ENCODE peak calls at places on chromosome 4, in nine cellular contexts. V, B, C, H, X, F, R, W and O are unnamed samples.

GRCh38 chr4:94757192-94758140 is at the start of gene BMPR1B:
- DNase-seq in V (peak; percentile 75), B (no peak), C (no peak), H (no peak), X (peak; percentile 60), F (no peak), R (peak; percentile 66), W (no peak), O (peak; percentile 29)

GRCh38 chr4:7672601-7673000 is 237.9 kb upstream of the PSAPL1 start:
- DNase-seq in V (no peak), B (no peak), C (no peak), H (no peak), X (no peak), F (no peak), R (no peak), W (no peak), O (no peak)

GRCh38 chr4:42281324-42282020 is 115.8 kb upstream of the SHISA3 start:
- DNase-seq in V (no peak), B (no peak), C (no peak), H (no peak), X (no peak), F (no peak), R (peak; percentile 4), W (no peak), O (no peak)

GRCh38 chr4:172666711-172667368 is 501.8 kb upstream of the GALNT7 start:
- DNase-seq in V (no peak), B (no peak), C (no peak), H (no peak), X (peak; percentile 57), F (no peak), R (no peak), W (no peak), O (no peak)

GRCh38 chr4:1265351-1265750 is 16.4 kb upstream of the CTBP1 start:
- DNase-seq in V (no peak), B (no peak), C (no peak), H (no peak), X (no peak), F (no peak), R (no peak), W (no peak), O (no peak)

GRCh38 chr4:52925531-52925968 is 63.4 kb downstream of the RASL11B start:
- DNase-seq in V (no peak), B (no peak), C (no peak), H (peak; percentile 2), X (peak; percentile 36), F (no peak), R (peak; percentile 48), W (no peak), O (no peak)

GRCh38 chr4:54226399-54227260 is 2.5 kb upstream of the PDGFRA start:
- DNase-seq in V (no peak), B (peak; percentile 32), C (peak; percentile 70), H (no peak), X (peak; percentile 66), F (peak; percentile 74), R (peak; percentile 90), W (no peak), O (peak; percentile 28)

GRCh38 chr4:113332701-113333100 is 283.2 kb downstream of the ANK2 start:
- DNase-seq in V (no peak), B (no peak), C (no peak), H (no peak), X (no peak), F (no peak), R (no peak), W (no peak), O (no peak)

GRCh38 chr4:124710253-124710849 is 2.2 kb downstream of the ANKRD50 start:
- DNase-seq in V (no peak), B (no peak), C (no peak), H (no peak), X (no peak), F (no peak), R (no peak), W (no peak), O (no peak)

GRCh38 chr4:1082215-1083182 is 30.9 kb downstream of the RNF212 start:
- DNase-seq in V (peak; percentile 97), B (peak; percentile 48), C (peak; percentile 34), H (peak; percentile 89), X (no peak), F (peak; percentile 88), R (peak; percentile 82), W (no peak), O (peak; percentile 39)

GRCh38 chr4:136687118-136687517 is 845.2 kb downstream of the PCDH18 start:
- DNase-seq in V (no peak), B (no peak), C (no peak), H (no peak), X (peak; percentile 52), F (no peak), R (no peak), W (no peak), O (no peak)

GRCh38 chr4:37990731-37991130 is 30.5 kb downstream of the PTTG2 start:
- DNase-seq in V (no peak), B (no peak), C (no peak), H (no peak), X (no peak), F (no peak), R (no peak), W (no peak), O (no peak)

GRCh38 chr4:99459546-99460042 is 24.5 kb upstream of the ADH7 start:
- DNase-seq in V (no peak), B (no peak), C (no peak), H (no peak), X (no peak), F (no peak), R (no peak), W (no peak), O (no peak)

GRCh38 chr4:71184195-71184781 is 154.5 kb upstream of the SLC4A4 start:
- DNase-seq in V (peak; percentile 58), B (peak; percentile 68), C (no peak), H (peak; percentile 12), X (peak; percentile 84), F (no peak), R (peak; percentile 63), W (peak; percentile 20), O (peak; percentile 55)

GRCh38 chr4:71333960-71334951 is 4.6 kb upstream of the SLC4A4 start:
- DNase-seq in V (no peak), B (no peak), C (no peak), H (no peak), X (no peak), F (no peak), R (peak; percentile 19), W (no peak), O (no peak)

GRCh38 chr4:56241500-56241899 is 145.8 kb downstream of the AASDH start:
- DNase-seq in V (no peak), B (peak; percentile 19), C (no peak), H (no peak), X (no peak), F (no peak), R (no peak), W (no peak), O (no peak)

GRCh38 chr4:25477251-25477650 is 100.2 kb downstream of the ANAPC4 start:
- DNase-seq in V (no peak), B (no peak), C (no peak), H (no peak), X (no peak), F (no peak), R (peak; percentile 73), W (no peak), O (no peak)

GRCh38 chr4:1022739-1023066 is 11.3 kb downstream of the FGFRL1 start:
- DNase-seq in V (no peak), B (peak; percentile 62), C (no peak), H (no peak), X (no peak), F (no peak), R (no peak), W (no peak), O (no peak)

GRCh38 chr4:40308528-40309122 is 26.5 kb upstream of the CHRNA9 start:
- DNase-seq in V (no peak), B (no peak), C (no peak), H (no peak), X (peak; percentile 75), F (no peak), R (no peak), W (no peak), O (no peak)

GRCh38 chr4:3412257-3413020 is 29.3 kb upstream of the HGFAC start:
- DNase-seq in V (no peak), B (no peak), C (no peak), H (no peak), X (no peak), F (peak; percentile 47), R (no peak), W (no peak), O (no peak)

GRCh38 chr4:157838366-157838765 is 334.5 kb downstream of the GASK1B start:
- DNase-seq in V (no peak), B (no peak), C (no peak), H (no peak), X (no peak), F (no peak), R (peak; percentile 0), W (no peak), O (no peak)

GRCh38 chr4:185344743-185345538 is 50.8 kb downstream of the LRP2BP start:
- DNase-seq in V (no peak), B (no peak), C (no peak), H (no peak), X (no peak), F (no peak), R (no peak), W (no peak), O (no peak)

GRCh38 chr4:35503435-35503834 is 740.9 kb downstream of the ARAP2 start:
- DNase-seq in V (no peak), B (no peak), C (no peak), H (no peak), X (no peak), F (no peak), R (no peak), W (no peak), O (no peak)